ENCODE peak calls at places on chromosomes 12 and 14, in ten cellular contexts. A, F, K, M, C, X, Z, J, Y and B are unnamed samples.
A peak's percentile ranks its signal among the peaks of the same experiment; 100 is the strongest.

GRCh38 chr12:106247731-106248176 is at the start of gene CKAP4:
- DNase-seq in A (no peak), F (peak; percentile 83), K (peak; percentile 34), M (peak; percentile 83), C (peak; percentile 10), X (peak; percentile 85), Z (peak; percentile 87), J (peak; percentile 90), Y (peak; percentile 74), B (no peak)

GRCh38 chr12:102885043-102885932 is 31.8 kb downstream of the PAH start:
- DNase-seq in A (no peak), F (no peak), K (no peak), M (no peak), C (no peak), X (no peak), Z (no peak), J (peak; percentile 70), Y (no peak), B (no peak)

GRCh38 chr12:108564724-108565123 is 2.3 kb downstream of the ISCU start:
- DNase-seq in A (no peak), F (no peak), K (no peak), M (no peak), C (no peak), X (no peak), Z (no peak), J (no peak), Y (no peak), B (no peak)

GRCh38 chr12:121240484-121241202 is 30.7 kb downstream of the P2RX4 start:
- DNase-seq in A (no peak), F (no peak), K (peak; percentile 25), M (peak; percentile 58), C (peak; percentile 94), X (peak; percentile 13), Z (peak; percentile 80), J (peak; percentile 78), Y (peak; percentile 93), B (no peak)

GRCh38 chr14:80567905-80568512 is 356.7 kb upstream of the DIO2 start:
- DNase-seq in A (no peak), F (no peak), K (no peak), M (no peak), C (no peak), X (peak; percentile 37), Z (no peak), J (no peak), Y (no peak), B (no peak)

GRCh38 chr12:79420146-79420618 is 270.6 kb downstream of the PAWR start:
- DNase-seq in A (peak; percentile 92), F (peak; percentile 37), K (peak; percentile 92), M (no peak), C (no peak), X (peak; percentile 93), Z (no peak), J (peak; percentile 66), Y (no peak), B (peak; percentile 64)

GRCh38 chr12:32139064-32139421 is 32.4 kb downstream of the BICD1 start:
- DNase-seq in A (no peak), F (peak; percentile 41), K (peak; percentile 40), M (no peak), C (no peak), X (peak; percentile 61), Z (no peak), J (peak; percentile 51), Y (no peak), B (no peak)

GRCh38 chr14:44384093-44384492 is 123.0 kb downstream of the FSCB start:
- DNase-seq in A (no peak), F (no peak), K (no peak), M (no peak), C (no peak), X (no peak), Z (no peak), J (no peak), Y (no peak), B (no peak)

GRCh38 chr14:87160964-87161363 is 832.0 kb downstream of the GALC start:
- DNase-seq in A (no peak), F (no peak), K (no peak), M (no peak), C (no peak), X (no peak), Z (no peak), J (no peak), Y (peak; percentile 20), B (no peak)

GRCh38 chr14:68762944-68763831 is 29.7 kb downstream of the ZFP36L1 start:
- DNase-seq in A (no peak), F (peak; percentile 45), K (no peak), M (peak; percentile 87), C (no peak), X (no peak), Z (peak; percentile 54), J (peak; percentile 93), Y (peak; percentile 96), B (no peak)

GRCh38 chr12:49903700-49904423 is at the start of gene FAIM2:
- DNase-seq in A (no peak), F (peak; percentile 40), K (peak; percentile 12), M (no peak), C (no peak), X (peak; percentile 28), Z (peak; percentile 46), J (peak; percentile 79), Y (peak; percentile 81), B (no peak)

GRCh38 chr12:124727244-124727673 is 136.4 kb downstream of the SCARB1 start:
- DNase-seq in A (no peak), F (no peak), K (no peak), M (peak; percentile 43), C (no peak), X (no peak), Z (peak; percentile 59), J (no peak), Y (peak; percentile 73), B (no peak)

GRCh38 chr12:91222746-91223145 is 40.1 kb upstream of the DCN start:
- DNase-seq in A (no peak), F (no peak), K (peak; percentile 31), M (no peak), C (no peak), X (peak; percentile 83), Z (no peak), J (no peak), Y (no peak), B (no peak)

GRCh38 chr12:112130461-112130998 is 5.2 kb downstream of the TRAFD1 start:
- DNase-seq in A (no peak), F (peak; percentile 81), K (no peak), M (no peak), C (no peak), X (peak; percentile 38), Z (no peak), J (no peak), Y (no peak), B (no peak)

GRCh38 chr12:112133418-112133817 is 8.1 kb downstream of the TRAFD1 start:
- DNase-seq in A (no peak), F (no peak), K (no peak), M (no peak), C (no peak), X (no peak), Z (no peak), J (no peak), Y (no peak), B (no peak)

GRCh38 chr12:112140728-112141127 is 15.4 kb downstream of the TRAFD1 start:
- DNase-seq in A (no peak), F (no peak), K (no peak), M (peak; percentile 23), C (no peak), X (no peak), Z (no peak), J (peak; percentile 28), Y (no peak), B (no peak)

GRCh38 chr12:112131686-112132085 is 6.3 kb downstream of the TRAFD1 start:
- DNase-seq in A (no peak), F (no peak), K (no peak), M (no peak), C (no peak), X (no peak), Z (no peak), J (no peak), Y (no peak), B (no peak)

DNA sequence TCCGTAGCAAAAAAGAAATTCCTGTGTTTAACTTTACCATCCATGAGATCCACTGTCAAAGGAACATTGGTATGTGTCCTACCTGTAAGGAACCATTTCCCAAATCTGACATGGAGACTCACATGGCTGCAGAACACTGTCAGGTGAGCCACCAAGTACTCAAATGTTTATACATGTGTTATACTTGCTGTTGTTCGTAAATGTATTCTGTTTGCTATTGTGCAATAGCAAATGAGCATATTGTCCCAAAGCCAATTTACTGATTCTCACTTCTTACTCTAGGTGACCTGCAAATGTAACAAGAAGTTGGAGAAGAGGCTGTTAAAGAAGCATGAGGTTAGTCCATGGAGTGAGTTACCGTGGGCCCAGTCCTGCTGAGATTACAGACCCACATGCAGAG is 9.4 kb downstream of the TRAFD1 start:
- DNase-seq in A (no peak), F (no peak), K (no peak), M (no peak), C (no peak), X (no peak), Z (no peak), J (no peak), Y (no peak), B (peak; percentile 80)
- H3K4me3 ChIP-seq in A (no peak overlapping the region), F (no peak overlapping the region), K (no peak overlapping the region), M (no peak overlapping the region), C (no peak overlapping the region), X (no peak overlapping the region), Z (no peak overlapping the region), J (no peak overlapping the region), Y (no peak overlapping the region), B (no peak overlapping the region)

DNA sequence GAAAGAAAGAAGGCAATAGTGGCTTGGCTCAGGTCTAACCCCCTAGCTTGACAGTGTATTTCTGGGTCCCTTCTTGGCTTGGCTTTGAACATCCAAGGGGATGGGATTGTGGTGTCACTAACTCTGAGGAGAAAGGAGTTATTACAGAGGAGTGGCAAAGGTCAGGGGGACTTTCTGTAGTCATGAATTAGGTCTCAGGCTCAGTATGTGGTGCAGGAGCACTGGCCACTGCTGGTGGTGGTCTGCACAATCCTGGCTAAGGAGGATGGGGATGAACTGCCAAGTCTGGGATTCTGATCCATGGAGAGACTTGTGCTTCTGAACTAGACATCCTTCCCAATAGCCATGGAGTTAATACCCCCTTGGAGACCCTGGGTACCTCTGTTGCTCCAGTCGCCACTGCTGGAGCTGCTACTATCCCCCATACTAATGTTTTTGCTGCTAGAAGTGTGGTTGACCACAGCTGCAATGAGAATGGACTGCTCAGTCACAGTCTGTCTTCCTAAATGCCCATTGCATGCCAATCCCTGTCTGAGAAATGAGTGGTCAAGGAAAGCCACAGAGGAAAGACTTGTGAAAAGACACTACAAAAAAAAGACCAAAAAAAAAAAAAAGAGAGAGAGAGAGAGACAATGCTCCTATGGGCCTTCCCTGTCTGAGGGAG is 32.5 kb downstream of the KRT76 start:
- DNase-seq in A (no peak), F (no peak), K (no peak), M (no peak), C (no peak), X (no peak), Z (no peak), J (no peak), Y (no peak), B (no peak)
- TF ChIP-seq CTCF in A (no peak), F (no peak), K (no peak), M (no peak), C (no peak), X (no peak), Z (no peak), J (no peak), Y (no peak), B (no peak)

GRCh38 chr12:27974735-27975221 is 2.2 kb upstream of the PTHLH start:
- DNase-seq in A (no peak), F (no peak), K (no peak), M (no peak), C (no peak), X (no peak), Z (no peak), J (peak; percentile 79), Y (no peak), B (no peak)
- H3K4me3 ChIP-seq in A (peak overlapping the region; percentile 38), F (peak overlapping the region; percentile 36), K (peak overlapping the region; percentile 49), M (peak overlapping the region; percentile 37), C (no peak overlapping the region), X (peak overlapping the region; percentile 35), Z (no peak overlapping the region), J (peak overlapping the region; percentile 72), Y (peak overlapping the region; percentile 27), B (no peak overlapping the region)

GRCh38 chr14:46580941-46581671 is 70.5 kb downstream of the RPL10L start:
- DNase-seq in A (peak; percentile 31), F (peak; percentile 80), K (peak; percentile 37), M (no peak), C (no peak), X (peak; percentile 59), Z (no peak), J (peak; percentile 69), Y (no peak), B (peak; percentile 23)
- TF ChIP-seq CTCF in A (peak; percentile 51), F (peak; percentile 83), K (peak; percentile 79), M (peak; percentile 33), C (no peak), X (peak; percentile 64), Z (no peak), J (peak; percentile 85), Y (no peak), B (peak; percentile 75)